ENCODE peak calls at places on chromosomes 7 and 10, in six cellular contexts. One of them, this sample, is unnamed.

GRCh38 chr10:46546591-46547330 is 9.7 kb downstream of the GPRIN2 start:
- DNase-seq in immature natural killer cell: no peak
- DNase-seq in activated T-cell treated with anti-CD3 and anti-CD28 coated beads, Interleukin-2, amount 50 U/mL, for 72 hours: no peak
- DNase-seq in pons: no peak
- DNase-seq in GM12892: no peak
- DNase-seq in hepatocyte: no peak
- DNase-seq in this sample: peak; percentile 10

GRCh38 chr10:87652261-87652660 is 7.4 kb upstream of the PAPSS2 start:
- DNase-seq in immature natural killer cell: no peak
- DNase-seq in activated T-cell treated with anti-CD3 and anti-CD28 coated beads, Interleukin-2, amount 50 U/mL, for 72 hours: no peak
- DNase-seq in pons: no peak
- DNase-seq in GM12892: no peak
- DNase-seq in hepatocyte: no peak
- DNase-seq in this sample: no peak

GRCh38 chr7:47690902-47691558 is 109.1 kb upstream of the TNS3 start:
- DNase-seq in immature natural killer cell: no peak
- DNase-seq in activated T-cell treated with anti-CD3 and anti-CD28 coated beads, Interleukin-2, amount 50 U/mL, for 72 hours: no peak
- DNase-seq in pons: no peak
- DNase-seq in GM12892: no peak
- DNase-seq in hepatocyte: no peak
- DNase-seq in this sample: no peak

GRCh38 chr10:123997486-123998196 is 95.8 kb downstream of the CHST15 start:
- DNase-seq in immature natural killer cell: no peak
- DNase-seq in activated T-cell treated with anti-CD3 and anti-CD28 coated beads, Interleukin-2, amount 50 U/mL, for 72 hours: no peak
- DNase-seq in pons: peak; percentile 38
- DNase-seq in GM12892: no peak
- DNase-seq in hepatocyte: peak; percentile 51
- DNase-seq in this sample: no peak

GRCh38 chr7:106284516-106285050 is at the start of gene NAMPT:
- DNase-seq in immature natural killer cell: peak; percentile 47
- DNase-seq in activated T-cell treated with anti-CD3 and anti-CD28 coated beads, Interleukin-2, amount 50 U/mL, for 72 hours: peak; percentile 71
- DNase-seq in pons: no peak
- DNase-seq in GM12892: no peak
- DNase-seq in hepatocyte: peak; percentile 75
- DNase-seq in this sample: peak; percentile 60

GRCh38 chr10:77156406-77156879 is 481.2 kb downstream of the KCNMA1 start:
- DNase-seq in immature natural killer cell: no peak
- DNase-seq in activated T-cell treated with anti-CD3 and anti-CD28 coated beads, Interleukin-2, amount 50 U/mL, for 72 hours: no peak
- DNase-seq in pons: no peak
- DNase-seq in GM12892: no peak
- DNase-seq in hepatocyte: no peak
- DNase-seq in this sample: peak; percentile 47

GRCh38 chr10:11189581-11190376 is 172.1 kb downstream of the CELF2 start:
- DNase-seq in immature natural killer cell: no peak
- DNase-seq in activated T-cell treated with anti-CD3 and anti-CD28 coated beads, Interleukin-2, amount 50 U/mL, for 72 hours: no peak
- DNase-seq in pons: no peak
- DNase-seq in GM12892: no peak
- DNase-seq in hepatocyte: no peak
- DNase-seq in this sample: no peak

GRCh38 chr10:4194231-4194630 is 409.2 kb upstream of the KLF6 start:
- DNase-seq in immature natural killer cell: no peak
- DNase-seq in activated T-cell treated with anti-CD3 and anti-CD28 coated beads, Interleukin-2, amount 50 U/mL, for 72 hours: no peak
- DNase-seq in pons: no peak
- DNase-seq in GM12892: no peak
- DNase-seq in hepatocyte: no peak
- DNase-seq in this sample: no peak